ENCODE peak calls at places on chromosome 1, in ten cellular contexts. E is OCI-LY7, H is BE2C, D is spleen, B is right atrium auricular region, M is AG10803, T is Peyer's patch, U is fibroblast of lung, C is cardiac muscle cell, K is AG09309. J is an unnamed sample.

GRCh38 chr1:183210678-183211077 is 24.6 kb downstream of the LAMC2 start:
- DNase-seq in M (no peak), C (no peak), U (no peak), B (no peak), T (no peak), K (no peak), D (no peak), E (no peak), H (no peak), J (no peak)

GRCh38 chr1:151062738-151063371 is 2.7 kb downstream of the MLLT11 start:
- DNase-seq in K (no peak), B (no peak), C (no peak), E (no peak), T (no peak), H (peak; percentile 45), M (peak; percentile 87), D (no peak), U (peak; percentile 74), J (no peak)

GRCh38 chr1:110200190-110200589 is 9.9 kb upstream of the KCNC4 start:
- DNase-seq in D (no peak), M (no peak), U (no peak), B (no peak), K (no peak), H (no peak), C (no peak), E (no peak), T (no peak), J (no peak)

GRCh38 chr1:84434756-84435142 is 36.5 kb downstream of the DNASE2B start:
- DNase-seq in U (no peak), D (no peak), M (no peak), H (no peak), E (no peak), K (no peak), T (no peak), C (no peak), B (no peak), J (no peak)

GRCh38 chr1:117852846-117853555 is 76.4 kb downstream of the GDAP2 start:
- DNase-seq in H (no peak), D (no peak), B (no peak), M (no peak), T (no peak), U (no peak), E (no peak), K (no peak), C (no peak), J (no peak)

GRCh38 chr1:147757015-147757990 is 3.1 kb downstream of the GJA5 start:
- DNase-seq in K (no peak), D (no peak), E (no peak), B (no peak), T (no peak), C (no peak), H (no peak), U (no peak), M (no peak), J (no peak)

GRCh38 chr1:197908695-197909336 is 6.4 kb downstream of the C1orf53 start:
- DNase-seq in M (no peak), C (no peak), T (no peak), H (no peak), K (no peak), D (no peak), U (no peak), B (no peak), E (no peak), J (no peak)

GRCh38 chr1:215635827-215636226 is 68.7 kb downstream of the KCTD3 start:
- DNase-seq in E (no peak), M (no peak), H (no peak), K (no peak), D (no peak), U (no peak), T (peak; percentile 80), B (no peak), C (no peak), J (no peak)

GRCh38 chr1:171218661-171219060 is 29.6 kb upstream of the FMO1 start:
- DNase-seq in M (no peak), U (no peak), T (no peak), D (no peak), B (no peak), C (no peak), H (no peak), E (no peak), K (no peak), J (no peak)

GRCh38 chr1:171217658-171218443 is 30.4 kb upstream of the FMO1 start:
- DNase-seq in C (no peak), H (no peak), D (no peak), M (no peak), E (no peak), K (no peak), U (no peak), B (no peak), T (no peak), J (no peak)

GRCh38 chr1:171221665-171222591 is 26.4 kb upstream of the FMO1 start:
- DNase-seq in E (no peak), C (no peak), H (no peak), M (peak; percentile 22), U (peak; percentile 51), D (no peak), T (no peak), K (no peak), B (no peak), J (peak; percentile 72)

GRCh38 chr1:171220551-171221175 is 27.6 kb upstream of the FMO1 start:
- DNase-seq in C (peak; percentile 46), B (no peak), U (peak; percentile 62), E (no peak), H (no peak), K (no peak), M (no peak), T (no peak), D (no peak), J (peak; percentile 82)

DNA sequence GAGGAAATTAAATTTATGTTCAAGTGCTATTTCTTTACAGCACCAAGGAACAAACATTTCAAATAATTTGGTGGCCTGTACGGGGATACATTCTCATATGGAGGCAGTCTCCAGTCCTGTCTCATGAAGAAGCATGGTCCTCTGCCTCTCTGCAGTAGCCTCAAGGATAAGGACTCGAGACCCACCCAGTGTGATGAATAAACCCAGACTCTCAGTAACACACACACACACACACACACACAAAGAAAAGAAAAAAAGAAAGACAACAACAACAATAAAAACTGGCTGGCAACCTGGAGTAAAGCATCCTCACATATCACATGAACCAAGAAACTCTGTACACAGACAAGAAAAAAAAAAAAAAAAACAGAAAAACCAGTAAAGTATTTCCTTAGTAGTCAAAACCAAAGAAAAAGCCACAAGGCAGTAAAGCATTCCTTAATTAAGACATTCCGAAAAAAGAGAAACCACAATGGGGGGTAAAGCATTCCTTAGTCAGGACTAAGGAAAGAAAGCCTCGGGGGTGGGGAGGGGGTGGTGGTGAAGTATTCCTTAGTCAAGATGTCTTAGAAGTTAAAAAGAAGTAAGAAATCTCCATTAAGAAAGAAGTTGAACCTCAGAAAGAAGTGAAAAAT is 28.4 kb upstream of the FMO1 start:
- DNase-seq in B (no peak), H (no peak), D (no peak), U (peak; percentile 83), M (peak; percentile 90), K (peak; percentile 71), E (no peak), T (no peak), C (no peak), J (peak; percentile 95)
- H3K4me3 ChIP-seq in B (no peak overlapping the region), H (no peak overlapping the region), D (no peak overlapping the region), U (peak overlapping the region; percentile 25), M (no peak overlapping the region), K (no peak overlapping the region), E (no peak overlapping the region), T (no peak overlapping the region), C (peak overlapping the region; percentile 12), J (peak overlapping the region; percentile 14)

DNA sequence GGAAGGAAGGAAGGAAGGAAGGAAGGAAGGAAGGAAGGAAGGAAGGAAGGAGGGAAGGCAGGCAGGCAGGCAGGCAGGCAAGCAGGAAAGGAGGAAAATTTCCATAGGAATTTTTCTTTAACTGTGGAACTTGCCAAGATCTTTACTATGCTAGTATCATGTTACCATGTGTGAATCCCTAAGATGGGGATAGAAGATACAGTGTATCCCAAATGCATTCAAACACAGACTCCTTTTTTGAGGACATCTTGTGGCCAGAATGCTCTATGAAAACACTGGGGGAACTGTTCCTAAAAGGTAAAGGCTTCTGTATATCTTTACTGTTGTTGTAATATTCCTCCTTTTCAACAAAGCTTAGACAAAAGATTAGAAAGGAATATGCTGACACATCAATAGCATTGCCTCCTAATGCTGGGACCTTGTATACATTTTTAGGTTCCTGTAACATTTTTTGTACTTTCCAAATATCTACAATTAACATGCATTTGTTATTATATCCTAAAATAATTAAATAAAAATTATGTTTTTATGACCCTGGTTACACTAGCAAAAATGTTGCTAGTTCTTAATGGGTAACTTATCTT is 20.6 kb downstream of the CCDC190 start:
- DNase-seq in M (no peak), H (no peak), B (no peak), E (no peak), T (no peak), D (no peak), K (no peak), U (no peak), C (no peak), J (no peak)
- TF ChIP-seq CTCF in M (no peak), H (no peak), B (no peak), E (no peak), T (no peak), D (no peak), K (no peak), U (no peak), C (no peak), J (peak; percentile 3)

GRCh38 chr1:218498061-218498938 is 153.2 kb downstream of the TGFB2 start:
- DNase-seq in T (no peak), M (peak; percentile 63), B (no peak), E (no peak), D (no peak), H (no peak), C (no peak), U (peak; percentile 31), K (no peak), J (no peak)

GRCh38 chr1:218499911-218500310 is 154.8 kb downstream of the TGFB2 start:
- DNase-seq in D (no peak), M (no peak), C (no peak), U (no peak), T (no peak), B (no peak), H (no peak), K (no peak), E (no peak), J (no peak)

GRCh38 chr1:218501073-218501612 is 156.0 kb downstream of the TGFB2 start:
- DNase-seq in D (no peak), E (no peak), K (no peak), M (peak; percentile 58), T (no peak), B (no peak), C (no peak), U (no peak), H (no peak), J (no peak)

GRCh38 chr1:218496561-218496960 is 151.4 kb downstream of the TGFB2 start:
- DNase-seq in B (no peak), K (peak; percentile 100), U (peak; percentile 93), D (no peak), M (peak; percentile 99), T (no peak), C (no peak), H (no peak), E (no peak), J (peak; percentile 92)

DNA sequence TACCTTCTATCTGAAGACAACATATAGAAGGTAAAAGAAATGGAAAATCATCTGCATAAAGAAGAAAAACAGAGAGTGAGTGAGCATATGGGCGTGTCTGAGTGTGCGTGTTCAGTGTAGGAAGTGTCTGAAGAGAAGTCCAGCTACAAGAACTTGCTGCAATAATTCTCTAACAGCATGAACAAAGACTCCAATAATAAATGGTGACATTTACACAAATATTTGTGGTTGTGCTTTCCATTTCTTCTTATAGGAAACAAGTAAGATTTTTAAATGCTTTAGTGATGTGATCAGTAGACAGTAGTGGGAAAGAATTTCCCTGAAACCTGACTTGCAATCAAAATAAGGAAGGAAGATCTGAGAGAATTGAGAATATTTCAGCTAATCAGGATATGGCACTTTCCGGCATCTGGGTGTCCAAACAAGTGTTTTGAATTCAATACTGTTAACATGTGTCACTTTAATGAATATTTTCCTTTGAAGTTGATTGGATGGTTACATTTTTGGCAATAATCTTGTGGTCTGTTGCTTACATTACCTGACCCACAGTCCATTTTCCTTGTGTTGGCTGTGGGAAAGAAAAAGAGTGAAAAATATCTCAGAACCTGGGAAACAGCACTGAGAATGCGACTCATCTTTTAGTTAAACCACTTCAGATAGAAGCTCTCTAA is 154.0 kb downstream of the TGFB2 start:
- DNase-seq in M (peak; percentile 95), C (no peak), D (no peak), K (peak; percentile 87), T (no peak), B (no peak), H (no peak), U (peak; percentile 64), E (no peak), J (peak; percentile 80)
- H3K4me3 ChIP-seq in M (peak overlapping the region; percentile 52), C (no peak overlapping the region), D (no peak overlapping the region), K (peak overlapping the region; percentile 30), T (peak overlapping the region; percentile 8), B (peak overlapping the region; percentile 29), H (no peak overlapping the region), U (peak overlapping the region; percentile 56), E (no peak overlapping the region), J (peak overlapping the region; percentile 13)

GRCh38 chr1:204361781-204362180 is 2.1 kb upstream of the PLEKHA6 start:
- DNase-seq in M (no peak), K (no peak), E (no peak), B (no peak), H (no peak), U (no peak), C (no peak), D (no peak), T (no peak), J (no peak)
- TF ChIP-seq CTCF in M (no peak), K (no peak), E (no peak), B (no peak), H (no peak), U (no peak), C (no peak), D (no peak), T (no peak), J (no peak)

J was measured in astrocyte of the cerebellum.